ENCODE peak calls at places on chromosome 18, in ten cellular contexts. E, A, J, I, M, C, H, W, B and L are unnamed samples.

GRCh38 chr18:36628435-36629094 is 200.2 kb downstream of the TPGS2 start:
- DNase-seq in M (no peak), J (peak; percentile 83), I (no peak), H (peak; percentile 66), C (no peak), A (no peak), W (no peak), B (no peak), E (no peak), L (no peak)

GRCh38 chr18:21865043-21865442 is 124.5 kb downstream of the MIB1 start:
- DNase-seq in C (no peak), E (no peak), W (no peak), H (no peak), M (no peak), A (no peak), J (no peak), B (no peak), I (no peak), L (no peak)

GRCh38 chr18:50582500-50582899 is 22.6 kb downstream of the MAPK4 start:
- DNase-seq in E (no peak), I (no peak), W (no peak), C (no peak), J (no peak), M (no peak), A (no peak), H (no peak), B (no peak), L (no peak)

GRCh38 chr18:63070750-63071502 is 248.6 kb downstream of the BCL2 start:
- DNase-seq in W (no peak), H (no peak), M (no peak), C (no peak), J (no peak), B (no peak), A (no peak), I (no peak), E (no peak), L (no peak)

GRCh38 chr18:32889620-32890593 is 117.1 kb upstream of the KLHL14 start:
- DNase-seq in C (no peak), I (no peak), H (no peak), A (no peak), M (no peak), J (no peak), W (no peak), B (no peak), E (no peak), L (no peak)

GRCh38 chr18:41371718-41372117 is 583.3 kb upstream of the PIK3C3 start:
- DNase-seq in C (peak; percentile 45), I (no peak), W (no peak), A (no peak), J (no peak), M (no peak), H (no peak), B (no peak), E (no peak), L (peak; percentile 44)

GRCh38 chr18:55588001-55588875 is at the start of gene TCF4:
- DNase-seq in J (peak; percentile 64), B (no peak), M (peak; percentile 49), C (peak; percentile 71), I (no peak), W (peak; percentile 77), E (no peak), H (peak; percentile 15), A (peak; percentile 69), L (peak; percentile 45)

GRCh38 chr18:77086656-77087390 is 45.8 kb downstream of the MBP start:
- DNase-seq in W (no peak), C (no peak), M (no peak), H (peak; percentile 24), B (no peak), E (no peak), J (no peak), I (no peak), A (peak; percentile 33), L (no peak)

GRCh38 chr18:47817017-47817911 is 113.2 kb downstream of the SMAD2 start:
- DNase-seq in B (no peak), I (no peak), M (no peak), H (peak; percentile 4), E (no peak), A (no peak), C (no peak), W (no peak), J (no peak), L (no peak)

GRCh38 chr18:63339920-63340484 is 20.4 kb upstream of the BCL2 start:
- DNase-seq in A (no peak), H (no peak), E (no peak), W (no peak), J (peak; percentile 36), M (no peak), I (no peak), B (no peak), C (peak; percentile 60), L (peak; percentile 49)

GRCh38 chr18:926946-927345 is 22.3 kb downstream of the ADCYAP1 start:
- DNase-seq in B (no peak), A (no peak), M (no peak), W (no peak), J (no peak), H (no peak), C (no peak), E (no peak), I (no peak), L (no peak)

GRCh38 chr18:48031011-48031480 is 100.6 kb upstream of the SMAD2 start:
- DNase-seq in B (no peak), I (no peak), E (no peak), M (peak; percentile 55), C (peak; percentile 57), J (peak; percentile 73), A (no peak), W (no peak), H (peak; percentile 39), L (peak; percentile 53)

GRCh38 chr18:77206676-77207370 is 42.8 kb upstream of the GALR1 start:
- DNase-seq in E (no peak), M (no peak), I (no peak), J (no peak), A (peak; percentile 63), B (no peak), C (no peak), H (peak; percentile 50), W (no peak), L (no peak)

GRCh38 chr18:45248240-45248903 is 366.9 kb upstream of the SLC14A2 start:
- DNase-seq in H (peak; percentile 64), W (no peak), E (no peak), J (no peak), I (no peak), C (no peak), M (no peak), A (peak; percentile 58), B (no peak), L (no peak)

GRCh38 chr18:13640266-13640860 is 86.0 kb downstream of the FAM210A start:
- DNase-seq in I (no peak), A (no peak), E (no peak), J (no peak), W (no peak), C (no peak), M (no peak), H (no peak), B (no peak), L (no peak)